ENCODE peak calls at places on chromosome X, in six cellular contexts. One of them, this sample, is unnamed.

GRCh38 chrX:22404297-22404696 is 131.6 kb downstream of the CBLL2 start:
- DNase-seq in neural progenitor cell: no peak
- DNase-seq in body of pancreas: no peak
- DNase-seq in right atrium auricular region: no peak
- DNase-seq in fibroblast of lung: peak
- DNase-seq in lower lobe of right lung: no peak
- DNase-seq in this sample: no peak

GRCh38 chrX:43718546-43718945 is 62.4 kb downstream of the MAOA start:
- DNase-seq in neural progenitor cell: no peak
- DNase-seq in body of pancreas: no peak
- DNase-seq in right atrium auricular region: no peak
- DNase-seq in fibroblast of lung: no peak
- DNase-seq in lower lobe of right lung: no peak
- DNase-seq in this sample: no peak

GRCh38 chrX:153766871-153767673 is 3.0 kb downstream of the PLXNB3 start:
- DNase-seq in neural progenitor cell: no peak
- DNase-seq in body of pancreas: no peak
- DNase-seq in right atrium auricular region: no peak
- DNase-seq in fibroblast of lung: no peak
- DNase-seq in lower lobe of right lung: peak
- DNase-seq in this sample: no peak

GRCh38 chrX:2495595-2495994 is 5.2 kb downstream of the DHRSX start:
- DNase-seq in neural progenitor cell: no peak
- DNase-seq in body of pancreas: no peak
- DNase-seq in right atrium auricular region: no peak
- DNase-seq in fibroblast of lung: no peak
- DNase-seq in lower lobe of right lung: no peak
- DNase-seq in this sample: no peak

GRCh38 chrX:40945366-40945713 is 139.9 kb upstream of the USP9X start:
- DNase-seq in neural progenitor cell: no peak
- DNase-seq in body of pancreas: peak
- DNase-seq in right atrium auricular region: no peak
- DNase-seq in fibroblast of lung: peak
- DNase-seq in lower lobe of right lung: no peak
- DNase-seq in this sample: no peak

GRCh38 chrX:103376979-103377324 is 614 bp downstream of the BEX3 start:
- DNase-seq in neural progenitor cell: peak
- DNase-seq in body of pancreas: peak
- DNase-seq in right atrium auricular region: no peak
- DNase-seq in fibroblast of lung: peak
- DNase-seq in lower lobe of right lung: no peak
- DNase-seq in this sample: no peak

GRCh38 chrX:13266641-13267420 is 53.0 kb downstream of the ATXN3L start:
- DNase-seq in neural progenitor cell: peak
- DNase-seq in body of pancreas: no peak
- DNase-seq in right atrium auricular region: no peak
- DNase-seq in fibroblast of lung: no peak
- DNase-seq in lower lobe of right lung: no peak
- DNase-seq in this sample: no peak

GRCh38 chrX:113384628-113385027 is 544.0 kb upstream of the AMOT start:
- DNase-seq in neural progenitor cell: no peak
- DNase-seq in body of pancreas: no peak
- DNase-seq in right atrium auricular region: no peak
- DNase-seq in fibroblast of lung: peak
- DNase-seq in lower lobe of right lung: no peak
- DNase-seq in this sample: peak

GRCh38 chrX:46758163-46758955 is 559 bp downstream of the SLC9A7 start:
- DNase-seq in neural progenitor cell: no peak
- DNase-seq in body of pancreas: peak
- DNase-seq in right atrium auricular region: no peak
- DNase-seq in fibroblast of lung: peak
- DNase-seq in lower lobe of right lung: no peak
- DNase-seq in this sample: no peak

GRCh38 chrX:103554687-103555417 is 30.5 kb upstream of the TCEAL4 start:
- DNase-seq in neural progenitor cell: peak
- DNase-seq in body of pancreas: peak
- DNase-seq in right atrium auricular region: no peak
- DNase-seq in fibroblast of lung: peak
- DNase-seq in lower lobe of right lung: no peak
- DNase-seq in this sample: no peak

GRCh38 chrX:153245288-153245731 is 66.2 kb downstream of the MAGEA1 start:
- DNase-seq in neural progenitor cell: peak
- DNase-seq in body of pancreas: no peak
- DNase-seq in right atrium auricular region: no peak
- DNase-seq in fibroblast of lung: peak
- DNase-seq in lower lobe of right lung: no peak
- DNase-seq in this sample: no peak

GRCh38 chrX:80354966-80355465 is 65.2 kb upstream of the TENT5D start:
- DNase-seq in neural progenitor cell: no peak
- DNase-seq in body of pancreas: no peak
- DNase-seq in right atrium auricular region: no peak
- DNase-seq in fibroblast of lung: no peak
- DNase-seq in lower lobe of right lung: no peak
- DNase-seq in this sample: no peak

GRCh38 chrX:110414679-110415439 is 56.2 kb downstream of the RTL9 start:
- DNase-seq in neural progenitor cell: no peak
- DNase-seq in body of pancreas: no peak
- DNase-seq in right atrium auricular region: no peak
- DNase-seq in fibroblast of lung: peak
- DNase-seq in lower lobe of right lung: no peak
- DNase-seq in this sample: no peak

GRCh38 chrX:124931241-124931640 is 388.4 kb upstream of the TEX13C start:
- DNase-seq in neural progenitor cell: no peak
- DNase-seq in body of pancreas: no peak
- DNase-seq in right atrium auricular region: no peak
- DNase-seq in fibroblast of lung: no peak
- DNase-seq in lower lobe of right lung: no peak
- DNase-seq in this sample: no peak

GRCh38 chrX:83759872-83760271 is 101.1 kb upstream of the CYLC1 start:
- DNase-seq in neural progenitor cell: peak
- DNase-seq in body of pancreas: no peak
- DNase-seq in right atrium auricular region: no peak
- DNase-seq in fibroblast of lung: peak
- DNase-seq in lower lobe of right lung: no peak
- DNase-seq in this sample: no peak

GRCh38 chrX:25158635-25159034 is 142.9 kb upstream of the ARX start:
- DNase-seq in neural progenitor cell: no peak
- DNase-seq in body of pancreas: no peak
- DNase-seq in right atrium auricular region: no peak
- DNase-seq in fibroblast of lung: peak
- DNase-seq in lower lobe of right lung: no peak
- DNase-seq in this sample: no peak

GRCh38 chrX:24264383-24264782 is 49.5 kb downstream of the SUPT20HL2 start:
- DNase-seq in neural progenitor cell: no peak
- DNase-seq in body of pancreas: no peak
- DNase-seq in right atrium auricular region: no peak
- DNase-seq in fibroblast of lung: no peak
- DNase-seq in lower lobe of right lung: no peak
- DNase-seq in this sample: no peak

GRCh38 chrX:39133971-39134370 is 332.7 kb downstream of the MID1IP1 start:
- DNase-seq in neural progenitor cell: no peak
- DNase-seq in body of pancreas: peak
- DNase-seq in right atrium auricular region: no peak
- DNase-seq in fibroblast of lung: no peak
- DNase-seq in lower lobe of right lung: no peak
- DNase-seq in this sample: no peak

GRCh38 chrX:119236599-119237525 is 777 bp downstream of the PGRMC1 start:
- DNase-seq in neural progenitor cell: peak
- DNase-seq in body of pancreas: peak
- DNase-seq in right atrium auricular region: no peak
- DNase-seq in fibroblast of lung: peak
- DNase-seq in lower lobe of right lung: peak
- DNase-seq in this sample: no peak

GRCh38 chrX:119492463-119492862 is 24.2 kb downstream of the SLC25A5 start:
- DNase-seq in neural progenitor cell: no peak
- DNase-seq in body of pancreas: no peak
- DNase-seq in right atrium auricular region: no peak
- DNase-seq in fibroblast of lung: no peak
- DNase-seq in lower lobe of right lung: no peak
- DNase-seq in this sample: no peak

GRCh38 chrX:78746496-78746895 is 1.0 kb upstream of the LPAR4 start:
- DNase-seq in neural progenitor cell: peak
- DNase-seq in body of pancreas: no peak
- DNase-seq in right atrium auricular region: no peak
- DNase-seq in fibroblast of lung: no peak
- DNase-seq in lower lobe of right lung: no peak
- DNase-seq in this sample: no peak

GRCh38 chrX:49155900-49156837 is 6.4 kb upstream of the MAGIX start:
- DNase-seq in neural progenitor cell: peak
- DNase-seq in body of pancreas: peak
- DNase-seq in right atrium auricular region: peak
- DNase-seq in fibroblast of lung: peak
- DNase-seq in lower lobe of right lung: peak
- DNase-seq in this sample: peak

GRCh38 chrX:39162322-39162721 is 361.1 kb downstream of the MID1IP1 start:
- DNase-seq in neural progenitor cell: peak
- DNase-seq in body of pancreas: peak
- DNase-seq in right atrium auricular region: no peak
- DNase-seq in fibroblast of lung: no peak
- DNase-seq in lower lobe of right lung: peak
- DNase-seq in this sample: no peak

GRCh38 chrX:53746718-53747117 is 60.2 kb upstream of the HUWE1 start:
- DNase-seq in neural progenitor cell: no peak
- DNase-seq in body of pancreas: no peak
- DNase-seq in right atrium auricular region: no peak
- DNase-seq in fibroblast of lung: no peak
- DNase-seq in lower lobe of right lung: no peak
- DNase-seq in this sample: no peak

GRCh38 chrX:18792828-18793227 is 85.4 kb downstream of the PPEF1 start:
- DNase-seq in neural progenitor cell: no peak
- DNase-seq in body of pancreas: no peak
- DNase-seq in right atrium auricular region: no peak
- DNase-seq in fibroblast of lung: no peak
- DNase-seq in lower lobe of right lung: no peak
- DNase-seq in this sample: no peak

GRCh38 chrX:16528620-16529019 is 121.3 kb upstream of the S100G start:
- DNase-seq in neural progenitor cell: no peak
- DNase-seq in body of pancreas: no peak
- DNase-seq in right atrium auricular region: no peak
- DNase-seq in fibroblast of lung: no peak
- DNase-seq in lower lobe of right lung: no peak
- DNase-seq in this sample: no peak

GRCh38 chrX:124018031-124018430 is 56.5 kb downstream of the STAG2 start:
- DNase-seq in neural progenitor cell: no peak
- DNase-seq in body of pancreas: no peak
- DNase-seq in right atrium auricular region: no peak
- DNase-seq in fibroblast of lung: peak
- DNase-seq in lower lobe of right lung: no peak
- DNase-seq in this sample: no peak

GRCh38 chrX:104318330-104319009 is 63.7 kb upstream of the ESX1 start:
- DNase-seq in neural progenitor cell: peak
- DNase-seq in body of pancreas: peak
- DNase-seq in right atrium auricular region: no peak
- DNase-seq in fibroblast of lung: peak
- DNase-seq in lower lobe of right lung: no peak
- DNase-seq in this sample: no peak

GRCh38 chrX:14922437-14922836 is 49.2 kb downstream of the MOSPD2 start:
- DNase-seq in neural progenitor cell: no peak
- DNase-seq in body of pancreas: no peak
- DNase-seq in right atrium auricular region: no peak
- DNase-seq in fibroblast of lung: peak
- DNase-seq in lower lobe of right lung: no peak
- DNase-seq in this sample: no peak

GRCh38 chrX:275476-275966 is 5.7 kb upstream of the PLCXD1 start:
- DNase-seq in neural progenitor cell: peak
- DNase-seq in body of pancreas: peak
- DNase-seq in right atrium auricular region: no peak
- DNase-seq in fibroblast of lung: no peak
- DNase-seq in lower lobe of right lung: peak
- DNase-seq in this sample: no peak
- TF ChIP-seq CTCF in neural progenitor cell: no peak
- TF ChIP-seq CTCF in body of pancreas: no peak
- TF ChIP-seq CTCF in right atrium auricular region: no peak
- TF ChIP-seq CTCF in fibroblast of lung: no peak
- TF ChIP-seq CTCF in lower lobe of right lung: no peak
- TF ChIP-seq CTCF in this sample: no peak

DNA sequence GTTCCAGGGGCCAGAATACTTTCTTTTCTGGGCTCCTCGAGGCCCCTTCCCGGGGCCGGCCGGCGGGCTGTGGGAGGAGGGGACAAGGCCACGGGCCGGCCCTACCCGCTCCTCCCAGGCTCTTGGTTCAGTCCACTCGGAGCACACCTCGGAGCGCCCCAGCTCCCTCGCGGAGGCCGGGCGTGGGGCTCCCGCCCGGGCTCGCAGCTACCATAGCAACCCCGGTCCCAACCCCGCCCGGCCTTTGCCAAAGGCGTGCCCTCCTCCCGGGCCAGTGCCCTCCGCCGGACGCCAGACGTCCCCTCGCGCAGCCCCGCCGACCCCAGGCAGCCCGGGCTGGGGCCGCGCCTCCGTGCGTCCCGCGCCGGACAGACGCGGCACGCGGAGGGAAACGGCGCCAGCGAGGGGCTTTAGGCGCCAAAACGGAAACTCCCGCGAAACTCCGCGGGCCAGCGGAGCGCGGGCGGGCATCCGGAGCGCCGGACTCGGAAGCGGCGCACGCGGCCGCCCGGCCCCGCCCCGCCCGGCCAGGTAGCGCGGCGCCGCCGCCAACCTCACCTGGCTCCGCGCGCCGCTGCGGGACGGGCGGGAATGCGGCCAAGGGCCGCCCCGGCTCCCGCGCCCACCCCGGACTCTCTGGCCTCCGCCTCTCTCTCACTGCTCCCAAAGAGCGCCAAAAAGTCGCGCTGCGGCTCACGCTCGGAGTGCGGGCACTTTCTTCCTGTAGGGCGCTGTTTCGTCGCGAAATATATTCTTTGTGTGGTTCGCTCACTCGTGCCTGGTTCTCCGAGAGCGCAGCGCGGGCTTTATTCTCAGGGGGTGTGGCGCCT is 633 bp upstream of the MBNL3 start:
- DNase-seq in neural progenitor cell: peak
- DNase-seq in body of pancreas: peak
- DNase-seq in right atrium auricular region: peak
- DNase-seq in fibroblast of lung: peak
- DNase-seq in lower lobe of right lung: peak
- DNase-seq in this sample: no peak
- TF ChIP-seq CTCF in neural progenitor cell: no peak
- TF ChIP-seq CTCF in body of pancreas: peak
- TF ChIP-seq CTCF in right atrium auricular region: no peak
- TF ChIP-seq CTCF in fibroblast of lung: no peak
- TF ChIP-seq CTCF in lower lobe of right lung: no peak
- TF ChIP-seq CTCF in this sample: no peak

DNA sequence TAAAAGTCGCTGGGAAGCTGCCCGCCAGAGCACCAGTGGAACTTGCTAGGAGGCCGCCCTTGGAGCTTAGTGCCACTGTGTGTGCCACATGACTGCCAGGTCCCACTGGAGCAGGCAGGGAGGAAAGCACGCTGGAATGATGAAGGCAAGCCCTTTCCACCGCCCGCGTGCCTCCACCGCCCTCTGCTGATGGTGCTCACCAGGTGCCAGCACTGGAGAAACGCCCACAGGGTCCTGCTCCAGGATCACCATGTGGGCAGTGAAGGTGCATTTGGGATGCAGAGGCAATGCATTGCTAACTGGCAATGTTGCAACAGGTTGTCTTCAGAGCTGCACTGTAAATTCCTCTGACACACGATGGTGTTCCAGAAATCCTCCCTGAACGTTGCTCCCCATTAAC is 76.3 kb downstream of the SHROOM2 start:
- DNase-seq in neural progenitor cell: no peak
- DNase-seq in body of pancreas: no peak
- DNase-seq in right atrium auricular region: no peak
- DNase-seq in fibroblast of lung: no peak
- DNase-seq in lower lobe of right lung: no peak
- DNase-seq in this sample: no peak
- TF ChIP-seq CTCF in neural progenitor cell: no peak
- TF ChIP-seq CTCF in body of pancreas: no peak
- TF ChIP-seq CTCF in right atrium auricular region: no peak
- TF ChIP-seq CTCF in fibroblast of lung: no peak
- TF ChIP-seq CTCF in lower lobe of right lung: no peak
- TF ChIP-seq CTCF in this sample: no peak

GRCh38 chrX:69222103-69223090 is 57.1 kb upstream of the PJA1 start:
- DNase-seq in neural progenitor cell: peak
- DNase-seq in body of pancreas: peak
- DNase-seq in right atrium auricular region: peak
- DNase-seq in fibroblast of lung: peak
- DNase-seq in lower lobe of right lung: peak
- DNase-seq in this sample: peak
- TF ChIP-seq CTCF in neural progenitor cell: peak
- TF ChIP-seq CTCF in body of pancreas: peak
- TF ChIP-seq CTCF in right atrium auricular region: peak
- TF ChIP-seq CTCF in fibroblast of lung: peak
- TF ChIP-seq CTCF in lower lobe of right lung: peak
- TF ChIP-seq CTCF in this sample: peak